ENCODE peak calls at places on chromosomes 1 and 21, in five cellular contexts. A is B cell, V is WTC11, K is fibroblast of the conjunctiva, S is GM12892. W is an unnamed sample.

GRCh38 chr1:37158113-37158749 is 123.9 kb upstream of the GRIK3 start:
- DNase-seq in V (no peak), S (no peak), A (no peak), K (no peak), W (no peak)

GRCh38 chr1:178494569-178494971 is 2.2 kb downstream of the CLEC20A start:
- DNase-seq in S (no peak), K (no peak), V (no peak), A (no peak), W (no peak)

GRCh38 chr1:216846339-216846738 is 123.1 kb upstream of the ESRRG start:
- DNase-seq in S (no peak), V (no peak), K (no peak), A (no peak), W (no peak)

GRCh38 chr1:239288964-239289535 is 97.3 kb upstream of the CHRM3 start:
- DNase-seq in A (no peak), S (no peak), K (no peak), V (no peak), W (no peak)

GRCh38 chr1:228837817-228838716 is 102.8 kb downstream of the RHOU start:
- DNase-seq in S (no peak), A (no peak), V (no peak), K (peak), W (peak)

GRCh38 chr1:36766481-36766880 is 267.8 kb downstream of the GRIK3 start:
- DNase-seq in K (no peak), A (no peak), S (no peak), V (no peak), W (no peak)

GRCh38 chr1:177913762-177914540 is 55.9 kb downstream of the SEC16B start:
- DNase-seq in A (no peak), S (no peak), V (peak), K (peak), W (peak)

GRCh38 chr1:43197343-43198127 is 25.4 kb downstream of the CFAP57 start:
- DNase-seq in A (no peak), V (no peak), S (no peak), K (no peak), W (no peak)

GRCh38 chr1:63951076-63951946 is 177.5 kb downstream of the ROR1 start:
- DNase-seq in S (no peak), V (no peak), A (no peak), K (no peak), W (no peak)

GRCh38 chr21:32257952-32258785 is 20.7 kb downstream of the MIS18A start:
- DNase-seq in A (peak), K (peak), S (peak), V (peak), W (peak)

GRCh38 chr1:53408013-53408754 is 51.0 kb upstream of the DMRTB1 start:
- DNase-seq in S (no peak), A (no peak), K (no peak), V (no peak), W (no peak)

GRCh38 chr1:184775329-184775728 is 20.7 kb upstream of the EDEM3 start:
- DNase-seq in V (no peak), S (no peak), A (no peak), K (no peak), W (no peak)

GRCh38 chr1:23638188-23638619 is 53.4 kb upstream of the RPL11 start:
- DNase-seq in V (no peak), K (no peak), S (no peak), A (no peak), W (no peak)

GRCh38 chr21:39153373-39153772 is 29.9 kb downstream of the PSMG1 start:
- DNase-seq in S (no peak), K (no peak), V (peak), A (no peak), W (no peak)